ENCODE peak calls at places on chromosomes 7 and 10, in five cellular contexts. G is retinal pigment epithelial cell, I is foreskin fibroblast, F is HepG2, B is left lung. Y is an unnamed sample.

GRCh38 chr7:94696981-94697670 is 41.2 kb upstream of the SGCE start:
- DNase-seq in G (peak; percentile 94), I (peak; percentile 93), F (peak; percentile 76), B (no peak), Y (peak; percentile 96)

GRCh38 chr10:29482591-29483421 is 152.0 kb downstream of the SVIL start:
- DNase-seq in G (no peak), I (peak; percentile 61), F (peak; percentile 24), B (no peak), Y (peak; percentile 87)

GRCh38 chr10:34116780-34117179 is 698.3 kb downstream of the PARD3 start:
- DNase-seq in G (no peak), I (no peak), F (peak; percentile 32), B (no peak), Y (no peak)

GRCh38 chr7:33459340-33459751 is 330.0 kb downstream of the BBS9 start:
- DNase-seq in G (no peak), I (peak; percentile 48), F (peak; percentile 41), B (no peak), Y (peak; percentile 58)

GRCh38 chr10:23344251-23344841 is at the start of gene C10orf67:
- DNase-seq in G (peak; percentile 79), I (peak; percentile 15), F (no peak), B (peak; percentile 75), Y (peak; percentile 30)

GRCh38 chr7:124310934-124311390 is 278.1 kb upstream of the TMEM229A start:
- DNase-seq in G (no peak), I (no peak), F (no peak), B (no peak), Y (no peak)

GRCh38 chr10:95819620-95820329 is 63.8 kb downstream of the ENTPD1 start:
- DNase-seq in G (no peak), I (no peak), F (no peak), B (no peak), Y (no peak)

GRCh38 chr10:102919992-102920736 is 2.1 kb downstream of the CNNM2 start:
- DNase-seq in G (no peak), I (no peak), F (peak; percentile 34), B (no peak), Y (no peak)

GRCh38 chr7:138458576-138459234 is 1.4 kb upstream of the TRIM24 start:
- DNase-seq in G (no peak), I (no peak), F (no peak), B (no peak), Y (no peak)

GRCh38 chr10:61283489-61284221 is 169.5 kb downstream of the TMEM26 start:
- DNase-seq in G (no peak), I (peak; percentile 12), F (no peak), B (no peak), Y (no peak)

GRCh38 chr10:120336910-120337540 is 120.0 kb upstream of the PLPP4 start:
- DNase-seq in G (no peak), I (no peak), F (peak; percentile 33), B (no peak), Y (peak; percentile 24)

GRCh38 chr10:104622598-104623209 is 18.4 kb upstream of the SORCS3 start:
- DNase-seq in G (no peak), I (no peak), F (peak; percentile 16), B (no peak), Y (peak; percentile 24)

GRCh38 chr10:14801693-14802092 is 27.0 kb upstream of the FAM107B start:
- DNase-seq in G (no peak), I (no peak), F (peak; percentile 3), B (no peak), Y (no peak)

GRCh38 chr7:92768501-92769360 is 67.6 kb downstream of the CDK6 start:
- DNase-seq in G (no peak), I (peak; percentile 50), F (no peak), B (no peak), Y (no peak)

GRCh38 chr7:101614098-101614938 is 14.8 kb downstream of the MYL10 start:
- DNase-seq in G (no peak), I (no peak), F (no peak), B (peak; percentile 37), Y (no peak)

GRCh38 chr7:155002411-155003214 is at the start of gene PAXIP1:
- DNase-seq in G (no peak), I (peak; percentile 33), F (peak; percentile 29), B (peak; percentile 89), Y (peak; percentile 4)

GRCh38 chr10:68902382-68902781 is 1.3 kb downstream of the DDX50 start:
- DNase-seq in G (no peak), I (no peak), F (no peak), B (no peak), Y (no peak)
- H3K4me3 ChIP-seq in G (peak overlapping the region; percentile 93), I (peak overlapping the region; percentile 93), F (peak overlapping the region; percentile 89), B (peak overlapping the region; percentile 96), Y (peak overlapping the region; percentile 81)

GRCh38 chr7:1322240-1323110 is 89.8 kb downstream of the UNCX start:
- DNase-seq in G (no peak), I (no peak), F (no peak), B (peak; percentile 56), Y (no peak)
- TF ChIP-seq CTCF in G (no peak), I (no peak), F (no peak), B (no peak), Y (no peak)

DNA sequence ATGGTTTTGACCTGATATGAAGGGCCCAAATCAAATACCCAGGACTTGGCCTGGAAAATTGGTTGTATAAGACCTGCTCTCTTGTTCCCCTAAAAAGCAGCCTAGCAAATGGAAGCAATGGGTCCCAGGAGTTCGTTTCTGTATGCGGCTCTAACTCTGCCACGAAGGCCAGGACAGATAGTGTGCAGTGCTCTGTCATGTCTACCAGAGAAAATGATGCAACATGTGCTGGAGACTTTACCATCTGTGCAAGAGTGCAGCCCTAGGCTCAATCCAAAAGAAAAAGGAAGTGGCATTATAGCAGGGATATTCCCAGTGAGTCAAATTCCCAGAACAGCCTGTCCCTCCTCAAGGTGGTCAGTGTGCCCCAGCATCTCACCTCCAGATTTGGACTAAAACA is 311.4 kb downstream of the RNLS start:
- DNase-seq in G (no peak), I (peak; percentile 55), F (no peak), B (no peak), Y (no peak)
- H3K4me3 ChIP-seq in G (no peak overlapping the region), I (no peak overlapping the region), F (no peak overlapping the region), B (no peak overlapping the region), Y (no peak overlapping the region)

GRCh38 chr7:26399747-26400146 is 108.1 kb downstream of the SNX10 start:
- DNase-seq in G (no peak), I (no peak), F (no peak), B (no peak), Y (no peak)

GRCh38 chr7:26398436-26399308 is 107.0 kb downstream of the SNX10 start:
- DNase-seq in G (no peak), I (peak; percentile 29), F (no peak), B (peak; percentile 91), Y (peak; percentile 13)

GRCh38 chr7:26399309-26399610 is 107.6 kb downstream of the SNX10 start:
- DNase-seq in G (no peak), I (peak; percentile 14), F (no peak), B (no peak), Y (peak; percentile 33)

GRCh38 chr7:26397326-26397725 is 105.7 kb downstream of the SNX10 start:
- DNase-seq in G (peak; percentile 43), I (no peak), F (no peak), B (no peak), Y (no peak)

DNA sequence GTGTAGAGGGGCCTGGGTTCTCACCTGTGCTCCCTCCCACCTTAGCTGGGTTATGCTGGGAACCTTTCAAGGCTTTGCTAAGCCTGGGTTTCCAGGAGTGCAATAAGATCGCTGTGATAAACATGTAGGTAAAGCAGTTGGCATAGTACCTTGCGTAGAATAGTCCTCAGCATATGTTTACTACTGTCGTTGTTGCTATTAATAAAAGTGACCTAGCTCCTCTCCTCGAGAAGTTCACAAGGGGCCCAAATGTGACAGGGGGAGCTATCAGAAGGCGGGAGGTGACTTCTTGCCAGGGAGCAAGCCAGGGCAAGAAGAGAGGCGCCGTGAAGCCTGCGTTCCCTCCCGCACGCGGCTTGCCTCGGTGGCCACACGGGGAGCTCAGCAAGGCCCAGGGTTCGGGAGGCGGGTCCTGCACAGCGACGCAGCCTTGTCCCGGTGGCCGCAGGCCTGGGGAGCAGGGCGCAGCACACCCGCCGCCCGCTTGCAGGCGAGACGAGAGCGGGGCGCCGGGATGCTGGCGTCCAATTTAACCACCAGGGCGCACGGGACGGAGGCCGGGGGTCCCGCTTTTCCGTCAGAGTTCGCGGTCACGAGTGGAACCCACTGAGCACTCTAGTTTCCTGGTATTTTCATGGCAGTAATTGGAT is 106.2 kb downstream of the SNX10 start:
- DNase-seq in G (no peak), I (peak; percentile 4), F (no peak), B (peak; percentile 88), Y (no peak)
- TF ChIP-seq CTCF in G (no peak), I (no peak), F (peak; percentile 4), B (no peak), Y (no peak)